ENCODE peak calls at places on chromosome 5, in five cellular contexts. A, T, B, S and V are unnamed samples.

GRCh38 chr5:143313298-143313852 is 90.1 kb downstream of the NR3C1 start:
- DNase-seq in A (no peak), T (no peak), B (no peak), S (no peak), V (no peak)

GRCh38 chr5:177194278-177194677 is 60.7 kb downstream of the NSD1 start:
- DNase-seq in A (no peak), T (peak; percentile 23), B (no peak), S (peak; percentile 70), V (no peak)

GRCh38 chr5:159878988-159879471 is 37.3 kb upstream of the ADRA1B start:
- DNase-seq in A (no peak), T (peak; percentile 70), B (peak; percentile 61), S (peak; percentile 27), V (peak; percentile 60)

GRCh38 chr5:34656001-34656699 is at the start of gene RAI14:
- DNase-seq in A (no peak), T (no peak), B (peak; percentile 86), S (peak; percentile 41), V (peak; percentile 74)

GRCh38 chr5:144581044-144581443 is 410.4 kb downstream of the KCTD16 start:
- DNase-seq in A (no peak), T (no peak), B (no peak), S (no peak), V (no peak)

GRCh38 chr5:57780306-57780958 is 297.8 kb upstream of the ACTBL2 start:
- DNase-seq in A (no peak), T (no peak), B (no peak), S (no peak), V (no peak)

GRCh38 chr5:160159991-160160826 is 41.0 kb upstream of the PWWP2A start:
- DNase-seq in A (peak; percentile 28), T (peak; percentile 76), B (peak; percentile 70), S (no peak), V (no peak)

GRCh38 chr5:147397616-147398015 is 112.3 kb downstream of the DPYSL3 start:
- DNase-seq in A (no peak), T (no peak), B (no peak), S (no peak), V (peak; percentile 12)

GRCh38 chr5:180471866-180472265 is 22.3 kb upstream of the CNOT6 start:
- DNase-seq in A (no peak), T (no peak), B (no peak), S (no peak), V (no peak)

GRCh38 chr5:6544561-6544935 is 88.3 kb downstream of the NSUN2 start:
- DNase-seq in A (no peak), T (no peak), B (no peak), S (no peak), V (no peak)

GRCh38 chr5:9456435-9457042 is 89.3 kb downstream of the SEMA5A start:
- DNase-seq in A (no peak), T (no peak), B (no peak), S (no peak), V (no peak)

GRCh38 chr5:177453852-177454396 is 7.3 kb downstream of the PRR7 start:
- DNase-seq in A (no peak), T (no peak), B (peak; percentile 76), S (no peak), V (peak; percentile 39)

GRCh38 chr5:121962347-121962670 is 534 bp downstream of the SRFBP1 start:
- DNase-seq in A (no peak), T (no peak), B (no peak), S (no peak), V (no peak)

GRCh38 chr5:179436321-179437122 is 91.3 kb upstream of the ADAMTS2 start:
- DNase-seq in A (no peak), T (no peak), B (no peak), S (no peak), V (no peak)

GRCh38 chr5:33281507-33281906 is 159.3 kb upstream of the TARS1 start:
- DNase-seq in A (no peak), T (no peak), B (no peak), S (no peak), V (no peak)

DNA sequence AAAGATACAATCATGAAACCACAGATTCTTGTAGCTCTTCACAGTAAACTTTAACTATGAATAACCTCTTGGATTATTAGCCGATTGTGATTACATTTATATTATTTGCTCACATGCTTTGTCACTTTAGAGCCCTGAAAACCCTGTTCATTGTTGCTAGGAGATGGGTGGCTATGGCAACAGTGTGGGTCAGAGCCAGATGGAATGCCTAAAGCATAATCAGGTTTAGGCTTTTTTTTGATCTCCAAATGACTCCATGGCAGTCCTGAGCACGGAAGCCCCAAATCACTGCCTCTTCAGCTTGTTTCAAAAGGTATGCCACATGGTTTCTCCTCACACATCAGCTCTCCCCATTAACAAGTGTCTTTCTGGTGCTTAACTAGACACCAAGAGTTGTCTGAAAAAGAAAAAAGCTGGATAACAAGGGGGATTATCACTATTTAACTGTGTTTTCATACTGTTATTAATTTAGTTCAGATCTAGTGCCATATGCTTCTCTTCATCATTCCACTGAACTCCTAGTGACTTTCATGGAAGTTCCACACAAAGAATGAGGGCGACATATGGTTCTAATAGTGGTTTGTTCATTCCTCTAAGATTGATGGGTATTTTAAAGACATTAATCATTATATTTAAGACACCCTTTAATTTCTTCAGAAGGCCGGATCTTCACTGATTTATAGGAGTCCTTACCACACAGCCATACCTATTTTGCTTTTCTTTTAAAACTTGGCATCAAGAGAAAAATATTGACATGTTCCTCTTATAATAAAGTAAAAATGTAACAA is 88.7 kb upstream of the PAM start:
- DNase-seq in A (no peak), T (no peak), B (no peak), S (no peak), V (no peak)
- TF ChIP-seq SUZ12 in A (no peak), T (no peak), B (no peak), S (no peak), V (no peak)

GRCh38 chr5:156402387-156402921 is 75.5 kb downstream of the SGCD start:
- DNase-seq in A (peak; percentile 87), T (peak; percentile 27), B (no peak), S (no peak), V (no peak)
- TF ChIP-seq SUZ12 in A (no peak), T (no peak), B (no peak), S (no peak), V (no peak)

DNA sequence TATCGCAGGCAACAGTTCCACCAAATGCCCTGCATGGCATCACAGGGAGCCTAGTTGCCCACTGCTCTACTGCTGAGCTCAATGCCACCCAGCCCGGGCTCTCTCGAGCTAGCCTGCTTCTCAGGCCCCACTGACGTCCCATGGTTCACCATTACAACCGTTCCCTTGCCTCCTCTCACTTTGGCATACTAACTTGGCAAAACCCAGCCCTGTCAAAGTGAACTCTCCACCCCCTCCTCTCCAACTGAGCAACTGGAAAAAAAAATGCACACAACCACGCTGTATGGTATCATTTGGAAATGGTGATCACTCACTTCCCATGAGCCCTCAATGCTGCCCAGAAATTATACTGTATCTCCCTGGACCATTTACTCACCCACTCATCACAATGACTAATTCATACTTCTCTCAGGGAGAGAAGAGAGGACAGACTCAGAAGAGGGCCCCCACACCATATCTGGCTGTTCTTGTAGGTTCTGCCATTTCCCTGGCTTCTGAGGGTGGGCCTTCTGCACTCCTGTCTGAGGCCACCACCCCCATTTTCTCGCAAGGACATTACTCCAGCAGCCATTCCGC is 51.4 kb upstream of the RARS1 start:
- DNase-seq in A (no peak), T (no peak), B (no peak), S (no peak), V (no peak)
- TF ChIP-seq SUZ12 in A (no peak), T (no peak), B (no peak), S (no peak), V (no peak)

GRCh38 chr5:61319388-61320146 is 12.5 kb upstream of the ZSWIM6 start:
- DNase-seq in A (peak; percentile 88), T (no peak), B (peak; percentile 60), S (no peak), V (peak; percentile 45)
- TF ChIP-seq SUZ12 in A (no peak), T (no peak), B (no peak), S (no peak), V (no peak)

GRCh38 chr5:106397700-106398099 is 1273.0 kb downstream of the EFNA5 start:
- DNase-seq in A (no peak), T (peak; percentile 1), B (no peak), S (no peak), V (no peak)

GRCh38 chr5:106401561-106401960 is 1269.2 kb downstream of the EFNA5 start:
- DNase-seq in A (no peak), T (no peak), B (no peak), S (no peak), V (no peak)

DNA sequence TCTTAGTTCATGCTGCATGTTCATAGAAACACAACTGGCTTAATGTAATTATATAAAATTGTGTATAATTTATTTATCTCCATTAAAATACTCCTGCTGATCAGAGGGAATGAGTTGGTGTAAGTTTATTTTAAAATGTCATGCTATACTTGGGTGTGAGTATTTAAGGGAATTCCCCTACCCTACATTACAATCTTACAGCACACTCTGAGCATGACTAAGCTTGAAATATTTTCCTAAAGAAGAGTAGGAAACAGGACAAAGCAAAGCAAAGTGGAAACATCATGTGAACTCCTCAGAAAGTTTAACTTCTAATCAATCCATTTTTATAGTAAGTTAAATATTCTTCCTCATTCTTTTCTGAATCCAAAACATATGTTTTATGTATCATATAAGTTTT is 1271.4 kb downstream of the EFNA5 start:
- DNase-seq in A (no peak), T (no peak), B (no peak), S (no peak), V (no peak)
- TF ChIP-seq SUZ12 in A (no peak), T (no peak), B (no peak), S (no peak), V (no peak)